ENCODE peak calls at places on chromosomes 1 and 21, in nine cellular contexts. T is pancreas; K is bronchial epithelial cell; U is fibroblast of the aortic adventitia; V is heart left ventricle; Q is fibroblast of lung; Z is CD8-positive, alpha-beta T cell; F is lower lobe of right lung; S is choroid plexus epithelial cell. B is an unnamed sample.

GRCh38 chr21:32233055-32233546 is 45.7 kb downstream of the MIS18A start:
- DNase-seq in T (no peak), K (peak), U (no peak), V (no peak), Q (peak), Z (no peak), F (no peak), S (no peak), B (no peak)

GRCh38 chr1:2983706-2984398 is 37.4 kb upstream of the ACTRT2 start:
- DNase-seq in T (no peak), K (no peak), U (no peak), V (peak), Q (no peak), Z (no peak), F (no peak), S (no peak), B (no peak)

GRCh38 chr1:53956308-53957168 is 10.4 kb downstream of the LRRC42 start:
- DNase-seq in T (no peak), K (peak), U (no peak), V (no peak), Q (no peak), Z (no peak), F (no peak), S (peak), B (no peak)

GRCh38 chr1:23522244-23523013 is 8.6 kb downstream of the E2F2 start:
- DNase-seq in T (no peak), K (no peak), U (no peak), V (no peak), Q (no peak), Z (no peak), F (no peak), S (peak), B (no peak)

GRCh38 chr1:228084325-228084724 is 1.8 kb downstream of the ARF1 start:
- DNase-seq in T (no peak), K (peak), U (peak), V (peak), Q (peak), Z (no peak), F (peak), S (peak), B (no peak)

GRCh38 chr1:17531682-17532487 is 7.6 kb upstream of the ARHGEF10L start:
- DNase-seq in T (peak), K (no peak), U (peak), V (peak), Q (peak), Z (no peak), F (no peak), S (peak), B (no peak)

GRCh38 chr1:6417961-6418667 is 1.6 kb downstream of the HES2 start:
- DNase-seq in T (no peak), K (no peak), U (no peak), V (no peak), Q (no peak), Z (no peak), F (no peak), S (no peak), B (no peak)

GRCh38 chr1:201153474-201154388 is 543 bp downstream of the TMEM9 start:
- DNase-seq in T (no peak), K (peak), U (no peak), V (no peak), Q (peak), Z (no peak), F (no peak), S (no peak), B (no peak)

GRCh38 chr21:26840912-26841311 is 4.3 kb downstream of the ADAMTS1 start:
- DNase-seq in T (peak), K (peak), U (peak), V (peak), Q (peak), Z (no peak), F (no peak), S (peak), B (no peak)

GRCh38 chr1:64744492-64745180 is at the start of gene RAVER2:
- DNase-seq in T (peak), K (peak), U (peak), V (peak), Q (peak), Z (peak), F (peak), S (peak), B (peak)

GRCh38 chr1:168535536-168535935 is 8.3 kb downstream of the XCL2 start:
- DNase-seq in T (no peak), K (no peak), U (no peak), V (no peak), Q (no peak), Z (no peak), F (no peak), S (no peak), B (no peak)

GRCh38 chr1:170664828-170665617 is 1.1 kb downstream of the PRRX1 start:
- DNase-seq in T (peak), K (no peak), U (peak), V (peak), Q (peak), Z (no peak), F (no peak), S (no peak), B (no peak)

GRCh38 chr1:208534604-208534907 is 290.4 kb upstream of the PLXNA2 start:
- DNase-seq in T (no peak), K (no peak), U (no peak), V (no peak), Q (no peak), Z (no peak), F (no peak), S (no peak), B (no peak)

GRCh38 chr1:24901791-24902470 is 28.1 kb downstream of the RUNX3 start:
- DNase-seq in T (no peak), K (no peak), U (no peak), V (no peak), Q (no peak), Z (peak), F (peak), S (no peak), B (no peak)

GRCh38 chr1:170012920-170013319 is 61.6 kb downstream of the KIFAP3 start:
- DNase-seq in T (no peak), K (no peak), U (no peak), V (no peak), Q (no peak), Z (no peak), F (no peak), S (no peak), B (no peak)

DNA sequence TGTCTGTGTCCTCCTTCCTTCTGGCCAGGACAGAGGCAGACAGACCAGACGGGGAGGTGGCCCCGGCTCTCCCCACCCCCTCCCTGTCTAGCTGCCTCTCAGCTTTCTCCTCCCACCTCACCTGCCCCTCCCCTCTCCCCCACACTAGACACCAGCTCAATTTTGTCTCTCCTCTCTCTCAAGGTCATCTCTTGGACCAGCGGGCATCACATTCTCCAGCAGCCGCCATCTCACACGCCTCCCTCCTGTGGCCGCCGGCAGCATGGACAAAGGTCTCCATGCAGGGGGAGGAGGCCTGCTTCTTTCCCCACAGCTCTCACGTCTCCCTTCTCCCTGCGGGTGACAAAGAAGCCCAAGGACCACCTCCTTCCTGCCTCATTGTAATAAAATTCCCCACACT is 14.5 kb downstream of the OPTC start:
- DNase-seq in T (no peak), K (no peak), U (no peak), V (peak), Q (no peak), Z (no peak), F (no peak), S (no peak), B (no peak)
- TF ChIP-seq CTCF in T (no peak), K (no peak), U (peak), V (no peak), Q (no peak), Z (no peak), F (no peak), S (no peak), B (no peak)

GRCh38 chr1:95888877-95889799 is 655.1 kb downstream of the RWDD3 start:
- DNase-seq in T (no peak), K (no peak), U (no peak), V (no peak), Q (no peak), Z (no peak), F (no peak), S (peak), B (no peak)
- TF ChIP-seq CTCF in T (no peak), K (no peak), U (no peak), V (no peak), Q (no peak), Z (no peak), F (no peak), S (no peak), B (no peak)

GRCh38 chr1:203835476-203835875 is 25.9 kb upstream of the SNRPE start:
- DNase-seq in T (no peak), K (no peak), U (no peak), V (no peak), Q (no peak), Z (no peak), F (no peak), S (no peak), B (no peak)
- TF ChIP-seq CTCF in T (no peak), K (no peak), U (no peak), V (no peak), Q (no peak), Z (no peak), F (no peak), S (no peak), B (no peak)

GRCh38 chr21:44927587-44928461 is 7.1 kb upstream of the ITGB2 start:
- DNase-seq in T (no peak), K (peak), U (peak), V (no peak), Q (peak), Z (peak), F (peak), S (peak), B (no peak)
- TF ChIP-seq CTCF in T (no peak), K (peak), U (peak), V (no peak), Q (no peak), Z (no peak), F (no peak), S (peak), B (peak)

GRCh38 chr21:25550352-25550751 is 56.9 kb downstream of the MRPL39 start:
- DNase-seq in T (no peak), K (no peak), U (no peak), V (no peak), Q (no peak), Z (no peak), F (no peak), S (no peak), B (no peak)

GRCh38 chr21:25550805-25551204 is 56.5 kb downstream of the MRPL39 start:
- DNase-seq in T (no peak), K (no peak), U (no peak), V (no peak), Q (no peak), Z (no peak), F (no peak), S (no peak), B (no peak)

GRCh38 chr21:25555492-25555891 is 51.8 kb downstream of the MRPL39 start:
- DNase-seq in T (no peak), K (no peak), U (no peak), V (no peak), Q (no peak), Z (no peak), F (no peak), S (no peak), B (no peak)

GRCh38 chr21:25552856-25553255 is 54.4 kb downstream of the MRPL39 start:
- DNase-seq in T (no peak), K (no peak), U (no peak), V (no peak), Q (no peak), Z (no peak), F (no peak), S (no peak), B (no peak)

GRCh38 chr21:25551548-25551947 is 55.7 kb downstream of the MRPL39 start:
- DNase-seq in T (no peak), K (no peak), U (no peak), V (no peak), Q (no peak), Z (no peak), F (no peak), S (no peak), B (no peak)
- TF ChIP-seq CTCF in T (no peak), K (no peak), U (no peak), V (no peak), Q (no peak), Z (no peak), F (no peak), S (no peak), B (no peak)

DNA sequence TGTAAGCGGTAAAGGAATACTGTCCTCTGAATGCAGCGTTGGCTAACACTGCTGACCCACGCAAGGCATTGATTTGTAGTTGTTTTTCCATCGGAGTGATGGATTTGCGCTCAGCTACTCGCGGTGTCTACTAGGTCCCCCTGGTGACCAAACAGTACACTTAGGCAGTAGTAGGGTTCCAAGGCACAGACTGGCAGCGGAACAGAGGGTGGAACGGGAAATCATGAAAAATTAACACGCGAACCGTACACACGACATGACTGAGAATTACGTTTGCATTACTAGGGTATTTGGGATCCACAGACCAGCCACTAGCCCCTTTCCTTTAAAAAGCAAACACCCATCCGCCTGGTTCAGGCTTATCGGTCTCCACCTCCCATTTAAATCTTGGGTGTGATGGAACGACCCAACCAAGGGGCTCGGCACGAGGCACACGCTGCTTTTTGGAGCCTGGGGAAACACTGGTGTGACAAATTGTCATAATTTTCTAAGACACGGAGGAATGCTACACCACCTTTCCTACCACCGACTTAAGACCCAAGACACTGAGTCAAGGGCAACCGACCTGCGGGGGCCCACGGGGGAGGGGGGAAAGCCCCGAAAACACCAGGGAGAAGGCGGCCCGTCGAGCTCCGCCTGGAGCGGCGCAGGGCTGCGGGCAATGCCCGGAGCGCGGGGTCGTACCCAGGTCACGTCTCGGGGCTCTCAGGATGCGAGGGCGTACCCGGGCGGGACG is 699 bp downstream of the DIPK1A start:
- DNase-seq in T (peak), K (peak), U (peak), V (peak), Q (peak), Z (peak), F (peak), S (peak), B (peak)
- TF ChIP-seq CTCF in T (peak), K (peak), U (peak), V (peak), Q (peak), Z (peak), F (peak), S (peak), B (peak)

DNA sequence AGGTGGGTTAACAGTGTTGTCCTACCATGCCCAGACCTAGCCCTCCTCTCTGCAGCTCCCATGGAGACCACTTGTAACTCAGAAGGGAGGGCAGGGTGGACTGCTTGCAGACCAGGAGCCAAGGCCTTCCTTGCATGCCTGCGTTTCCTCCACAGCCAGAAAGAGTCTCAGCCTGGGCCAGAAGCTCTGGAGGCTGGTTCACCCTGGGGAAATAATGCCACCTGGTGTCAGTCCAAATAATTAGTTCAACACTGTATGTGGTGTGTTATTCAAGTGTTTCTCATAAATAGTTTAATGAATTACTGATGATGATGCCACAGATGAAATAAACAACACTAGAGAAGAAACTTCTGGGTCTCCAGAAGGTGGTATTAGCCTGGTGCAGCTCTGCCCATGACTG is 16.9 kb upstream of the VANGL1 start:
- DNase-seq in T (no peak), K (no peak), U (no peak), V (no peak), Q (no peak), Z (no peak), F (no peak), S (peak), B (no peak)
- TF ChIP-seq CTCF in T (no peak), K (peak), U (no peak), V (peak), Q (no peak), Z (no peak), F (no peak), S (peak), B (no peak)